ENCODE peak calls at places on chromosomes 16 and 17, in seven cellular contexts. One of them, this sample, is unnamed.

GRCh38 chr17:8391711-8392110 is 5.9 kb downstream of the RNF222 start:
- DNase-seq in NCI-H460: no peak
- DNase-seq in globus pallidus: no peak
- DNase-seq in NCI-H2171: no peak
- DNase-seq in NCI-H2107: no peak
- DNase-seq in cardiac muscle cell: peak; percentile 29
- DNase-seq in COR-L47: no peak
- DNase-seq in this sample: peak; percentile 39

GRCh38 chr16:52456368-52456767 is 90.6 kb downstream of the TOX3 start:
- DNase-seq in NCI-H460: no peak
- DNase-seq in globus pallidus: peak; percentile 63
- DNase-seq in NCI-H2171: no peak
- DNase-seq in NCI-H2107: no peak
- DNase-seq in cardiac muscle cell: peak; percentile 16
- DNase-seq in COR-L47: no peak
- DNase-seq in this sample: no peak

GRCh38 chr17:78959803-78960202 is 19.9 kb downstream of the LGALS3BP start:
- DNase-seq in NCI-H460: no peak
- DNase-seq in globus pallidus: no peak
- DNase-seq in NCI-H2171: no peak
- DNase-seq in NCI-H2107: no peak
- DNase-seq in cardiac muscle cell: no peak
- DNase-seq in COR-L47: no peak
- DNase-seq in this sample: no peak

GRCh38 chr17:56451629-56452028 is 141.9 kb upstream of the NOG start:
- DNase-seq in NCI-H460: no peak
- DNase-seq in globus pallidus: no peak
- DNase-seq in NCI-H2171: no peak
- DNase-seq in NCI-H2107: no peak
- DNase-seq in cardiac muscle cell: no peak
- DNase-seq in COR-L47: no peak
- DNase-seq in this sample: no peak

GRCh38 chr17:44922746-44923470 is 7.6 kb upstream of the GFAP start:
- DNase-seq in NCI-H460: no peak
- DNase-seq in globus pallidus: no peak
- DNase-seq in NCI-H2171: no peak
- DNase-seq in NCI-H2107: no peak
- DNase-seq in cardiac muscle cell: no peak
- DNase-seq in COR-L47: no peak
- DNase-seq in this sample: no peak

GRCh38 chr16:57986196-57986595 is 14.3 kb downstream of the ZNF319 start:
- DNase-seq in NCI-H460: no peak
- DNase-seq in globus pallidus: no peak
- DNase-seq in NCI-H2171: no peak
- DNase-seq in NCI-H2107: no peak
- DNase-seq in cardiac muscle cell: no peak
- DNase-seq in COR-L47: no peak
- DNase-seq in this sample: no peak

GRCh38 chr16:86956437-86956836 is 360.8 kb downstream of the C16orf95 start:
- DNase-seq in NCI-H460: no peak
- DNase-seq in globus pallidus: no peak
- DNase-seq in NCI-H2171: no peak
- DNase-seq in NCI-H2107: no peak
- DNase-seq in cardiac muscle cell: no peak
- DNase-seq in COR-L47: no peak
- DNase-seq in this sample: no peak

GRCh38 chr17:33964344-33964979 is 290.6 kb upstream of the CCL2 start:
- DNase-seq in NCI-H460: no peak
- DNase-seq in globus pallidus: peak; percentile 24
- DNase-seq in NCI-H2171: no peak
- DNase-seq in NCI-H2107: no peak
- DNase-seq in cardiac muscle cell: no peak
- DNase-seq in COR-L47: no peak
- DNase-seq in this sample: no peak

GRCh38 chr16:49857423-49858181 is 1.7 kb upstream of the ZNF423 start:
- DNase-seq in NCI-H460: peak; percentile 38
- DNase-seq in globus pallidus: no peak
- DNase-seq in NCI-H2171: peak; percentile 89
- DNase-seq in NCI-H2107: no peak
- DNase-seq in cardiac muscle cell: peak; percentile 75
- DNase-seq in COR-L47: peak; percentile 43
- DNase-seq in this sample: peak; percentile 31

GRCh38 chr17:67136191-67137025 is 92.1 kb downstream of the CACNG1 start:
- DNase-seq in NCI-H460: no peak
- DNase-seq in globus pallidus: no peak
- DNase-seq in NCI-H2171: no peak
- DNase-seq in NCI-H2107: no peak
- DNase-seq in cardiac muscle cell: no peak
- DNase-seq in COR-L47: no peak
- DNase-seq in this sample: no peak

GRCh38 chr17:19978206-19978802 is 676 bp upstream of the AKAP10 start:
- DNase-seq in NCI-H460: no peak
- DNase-seq in globus pallidus: no peak
- DNase-seq in NCI-H2171: no peak
- DNase-seq in NCI-H2107: no peak
- DNase-seq in cardiac muscle cell: no peak
- DNase-seq in COR-L47: no peak
- DNase-seq in this sample: no peak

GRCh38 chr17:72463287-72464102 is 342.7 kb downstream of the SOX9 start:
- DNase-seq in NCI-H460: no peak
- DNase-seq in globus pallidus: peak; percentile 36
- DNase-seq in NCI-H2171: no peak
- DNase-seq in NCI-H2107: no peak
- DNase-seq in cardiac muscle cell: no peak
- DNase-seq in COR-L47: no peak
- DNase-seq in this sample: no peak

GRCh38 chr16:51553910-51554309 is 402.8 kb upstream of the SALL1 start:
- DNase-seq in NCI-H460: no peak
- DNase-seq in globus pallidus: peak; percentile 64
- DNase-seq in NCI-H2171: no peak
- DNase-seq in NCI-H2107: no peak
- DNase-seq in cardiac muscle cell: peak; percentile 58
- DNase-seq in COR-L47: no peak
- DNase-seq in this sample: no peak

GRCh38 chr17:1122681-1123396 is 56.9 kb downstream of the ABR start:
- DNase-seq in NCI-H460: peak; percentile 66
- DNase-seq in globus pallidus: peak; percentile 49
- DNase-seq in NCI-H2171: peak; percentile 45
- DNase-seq in NCI-H2107: peak; percentile 48
- DNase-seq in cardiac muscle cell: peak; percentile 73
- DNase-seq in COR-L47: no peak
- DNase-seq in this sample: peak; percentile 74

GRCh38 chr16:66904846-66905632 is 13.6 kb downstream of the CDH16 start:
- DNase-seq in NCI-H460: no peak
- DNase-seq in globus pallidus: no peak
- DNase-seq in NCI-H2171: no peak
- DNase-seq in NCI-H2107: no peak
- DNase-seq in cardiac muscle cell: no peak
- DNase-seq in COR-L47: no peak
- DNase-seq in this sample: no peak

GRCh38 chr16:85102106-85102630 is 10.1 kb downstream of the CIBAR2 start:
- DNase-seq in NCI-H460: no peak
- DNase-seq in globus pallidus: no peak
- DNase-seq in NCI-H2171: no peak
- DNase-seq in NCI-H2107: no peak
- DNase-seq in cardiac muscle cell: no peak
- DNase-seq in COR-L47: no peak
- DNase-seq in this sample: no peak

GRCh38 chr16:839643-840408 is 39.3 kb upstream of the GNG13 start:
- DNase-seq in NCI-H460: no peak
- DNase-seq in globus pallidus: no peak
- DNase-seq in NCI-H2171: no peak
- DNase-seq in NCI-H2107: no peak
- DNase-seq in cardiac muscle cell: no peak
- DNase-seq in COR-L47: no peak
- DNase-seq in this sample: no peak

GRCh38 chr16:57152096-57153093 is 33.4 kb downstream of the PSME3IP1 start:
- DNase-seq in NCI-H460: no peak
- DNase-seq in globus pallidus: peak; percentile 75
- DNase-seq in NCI-H2171: no peak
- DNase-seq in NCI-H2107: no peak
- DNase-seq in cardiac muscle cell: no peak
- DNase-seq in COR-L47: no peak
- DNase-seq in this sample: no peak

GRCh38 chr17:7956208-7956965 is 24.4 kb downstream of the CNTROB start:
- DNase-seq in NCI-H460: no peak
- DNase-seq in globus pallidus: no peak
- DNase-seq in NCI-H2171: no peak
- DNase-seq in NCI-H2107: no peak
- DNase-seq in cardiac muscle cell: peak; percentile 94
- DNase-seq in COR-L47: no peak
- DNase-seq in this sample: no peak

GRCh38 chr16:57800213-57801097 is 1.8 kb downstream of the KIFC3 start:
- DNase-seq in NCI-H460: no peak
- DNase-seq in globus pallidus: no peak
- DNase-seq in NCI-H2171: no peak
- DNase-seq in NCI-H2107: no peak
- DNase-seq in cardiac muscle cell: no peak
- DNase-seq in COR-L47: no peak
- DNase-seq in this sample: no peak

GRCh38 chr16:86844691-86845090 is 266.3 kb downstream of the FOXL1 start:
- DNase-seq in NCI-H460: no peak
- DNase-seq in globus pallidus: no peak
- DNase-seq in NCI-H2171: no peak
- DNase-seq in NCI-H2107: no peak
- DNase-seq in cardiac muscle cell: no peak
- DNase-seq in COR-L47: no peak
- DNase-seq in this sample: no peak

GRCh38 chr16:70267516-70267915 is 15.8 kb upstream of the EXOSC6 start:
- DNase-seq in NCI-H460: peak; percentile 35
- DNase-seq in globus pallidus: no peak
- DNase-seq in NCI-H2171: peak; percentile 7
- DNase-seq in NCI-H2107: no peak
- DNase-seq in cardiac muscle cell: peak; percentile 68
- DNase-seq in COR-L47: no peak
- DNase-seq in this sample: no peak

GRCh38 chr16:70529051-70529777 is 5.6 kb downstream of the SF3B3 start:
- DNase-seq in NCI-H460: peak; percentile 48
- DNase-seq in globus pallidus: peak; percentile 23
- DNase-seq in NCI-H2171: no peak
- DNase-seq in NCI-H2107: no peak
- DNase-seq in cardiac muscle cell: peak; percentile 67
- DNase-seq in COR-L47: peak; percentile 9
- DNase-seq in this sample: no peak

GRCh38 chr16:84505249-84506156 is 1.0 kb upstream of the MEAK7 start:
- DNase-seq in NCI-H460: no peak
- DNase-seq in globus pallidus: no peak
- DNase-seq in NCI-H2171: no peak
- DNase-seq in NCI-H2107: no peak
- DNase-seq in cardiac muscle cell: no peak
- DNase-seq in COR-L47: no peak
- DNase-seq in this sample: no peak

GRCh38 chr16:3812469-3813172 is 67.9 kb downstream of the CREBBP start:
- DNase-seq in NCI-H460: no peak
- DNase-seq in globus pallidus: no peak
- DNase-seq in NCI-H2171: no peak
- DNase-seq in NCI-H2107: no peak
- DNase-seq in cardiac muscle cell: no peak
- DNase-seq in COR-L47: no peak
- DNase-seq in this sample: no peak

GRCh38 chr17:4215882-4216411 is 47.8 kb downstream of the ANKFY1 start:
- DNase-seq in NCI-H460: no peak
- DNase-seq in globus pallidus: no peak
- DNase-seq in NCI-H2171: peak; percentile 95
- DNase-seq in NCI-H2107: peak; percentile 59
- DNase-seq in cardiac muscle cell: no peak
- DNase-seq in COR-L47: no peak
- DNase-seq in this sample: no peak

GRCh38 chr17:8470447-8471047 is 34.9 kb downstream of the NDEL1 start:
- DNase-seq in NCI-H460: no peak
- DNase-seq in globus pallidus: peak; percentile 35
- DNase-seq in NCI-H2171: peak; percentile 65
- DNase-seq in NCI-H2107: peak; percentile 46
- DNase-seq in cardiac muscle cell: peak; percentile 45
- DNase-seq in COR-L47: no peak
- DNase-seq in this sample: no peak

GRCh38 chr16:7182510-7183109 is 150.0 kb upstream of the RBFOX1 start:
- DNase-seq in NCI-H460: no peak
- DNase-seq in globus pallidus: no peak
- DNase-seq in NCI-H2171: no peak
- DNase-seq in NCI-H2107: no peak
- DNase-seq in cardiac muscle cell: no peak
- DNase-seq in COR-L47: no peak
- DNase-seq in this sample: no peak

GRCh38 chr17:65855675-65856074 is 294.2 kb upstream of the AXIN2 start:
- DNase-seq in NCI-H460: no peak
- DNase-seq in globus pallidus: no peak
- DNase-seq in NCI-H2171: no peak
- DNase-seq in NCI-H2107: no peak
- DNase-seq in cardiac muscle cell: no peak
- DNase-seq in COR-L47: no peak
- DNase-seq in this sample: no peak

GRCh38 chr17:75501378-75502071 is 13.8 kb downstream of the CASKIN2 start:
- DNase-seq in NCI-H460: no peak
- DNase-seq in globus pallidus: peak; percentile 93
- DNase-seq in NCI-H2171: no peak
- DNase-seq in NCI-H2107: no peak
- DNase-seq in cardiac muscle cell: no peak
- DNase-seq in COR-L47: no peak
- DNase-seq in this sample: no peak

GRCh38 chr16:84279871-84280270 is 14.8 kb upstream of the WFDC1 start:
- DNase-seq in NCI-H460: no peak
- DNase-seq in globus pallidus: no peak
- DNase-seq in NCI-H2171: no peak
- DNase-seq in NCI-H2107: no peak
- DNase-seq in cardiac muscle cell: no peak
- DNase-seq in COR-L47: no peak
- DNase-seq in this sample: no peak